ENCODE peak calls at places on chromosomes 2 and 18, in ten cellular contexts. One of them, this sample, is unnamed.

GRCh38 chr18:54327818-54328217 is 29.8 kb downstream of the STARD6 start:
- DNase-seq in activated naive CD4-positive, alpha-beta T cell: no peak
- DNase-seq in stimulated activated CD8-positive, alpha-beta memory T cell treated with anti-CD3 and anti-CD28 coated beads, Interleukin-7, amount 100 ng/mL, for 1 hour: no peak
- DNase-seq in hypothalamus: no peak
- DNase-seq in AG10803: no peak
- DNase-seq in activated naive CD8-positive, alpha-beta T cell treated with anti-CD3 and anti-CD28 coated beads, Interleukin-2, amount 10 ng/mL, durations not matched to agents 7 days and 5 days: no peak
- DNase-seq in fibroblast of lung: no peak
- DNase-seq in ACHN: no peak
- DNase-seq in heart left ventricle: no peak
- DNase-seq in KG1: no peak
- DNase-seq in this sample: no peak

GRCh38 chr2:21694079-21694478 is 570.3 kb downstream of the TDRD15 start:
- DNase-seq in heart left ventricle: no peak
- DNase-seq in stimulated activated CD8-positive, alpha-beta memory T cell treated with anti-CD3 and anti-CD28 coated beads, Interleukin-7, amount 100 ng/mL, for 1 hour: no peak
- DNase-seq in activated naive CD8-positive, alpha-beta T cell treated with anti-CD3 and anti-CD28 coated beads, Interleukin-2, amount 10 ng/mL, durations not matched to agents 7 days and 5 days: no peak
- DNase-seq in AG10803: no peak
- DNase-seq in KG1: no peak
- DNase-seq in activated naive CD4-positive, alpha-beta T cell: no peak
- DNase-seq in ACHN: no peak
- DNase-seq in hypothalamus: no peak
- DNase-seq in fibroblast of lung: no peak
- DNase-seq in this sample: no peak

GRCh38 chr2:121030523-121030922 is 254.5 kb downstream of the TFCP2L1 start:
- DNase-seq in activated naive CD8-positive, alpha-beta T cell treated with anti-CD3 and anti-CD28 coated beads, Interleukin-2, amount 10 ng/mL, durations not matched to agents 7 days and 5 days: no peak
- DNase-seq in ACHN: no peak
- DNase-seq in stimulated activated CD8-positive, alpha-beta memory T cell treated with anti-CD3 and anti-CD28 coated beads, Interleukin-7, amount 100 ng/mL, for 1 hour: no peak
- DNase-seq in fibroblast of lung: no peak
- DNase-seq in AG10803: no peak
- DNase-seq in KG1: no peak
- DNase-seq in hypothalamus: no peak
- DNase-seq in activated naive CD4-positive, alpha-beta T cell: no peak
- DNase-seq in heart left ventricle: no peak
- DNase-seq in this sample: no peak

GRCh38 chr18:10559566-10560456 is 34.0 kb downstream of the NAPG start:
- DNase-seq in AG10803: no peak
- DNase-seq in KG1: no peak
- DNase-seq in heart left ventricle: peak
- DNase-seq in ACHN: peak
- DNase-seq in stimulated activated CD8-positive, alpha-beta memory T cell treated with anti-CD3 and anti-CD28 coated beads, Interleukin-7, amount 100 ng/mL, for 1 hour: no peak
- DNase-seq in activated naive CD4-positive, alpha-beta T cell: no peak
- DNase-seq in activated naive CD8-positive, alpha-beta T cell treated with anti-CD3 and anti-CD28 coated beads, Interleukin-2, amount 10 ng/mL, durations not matched to agents 7 days and 5 days: no peak
- DNase-seq in hypothalamus: no peak
- DNase-seq in fibroblast of lung: no peak
- DNase-seq in this sample: no peak

GRCh38 chr2:130252880-130253645 is 54.8 kb upstream of the TUBA3E start:
- DNase-seq in KG1: no peak
- DNase-seq in hypothalamus: no peak
- DNase-seq in AG10803: no peak
- DNase-seq in ACHN: peak
- DNase-seq in fibroblast of lung: no peak
- DNase-seq in stimulated activated CD8-positive, alpha-beta memory T cell treated with anti-CD3 and anti-CD28 coated beads, Interleukin-7, amount 100 ng/mL, for 1 hour: no peak
- DNase-seq in activated naive CD8-positive, alpha-beta T cell treated with anti-CD3 and anti-CD28 coated beads, Interleukin-2, amount 10 ng/mL, durations not matched to agents 7 days and 5 days: no peak
- DNase-seq in activated naive CD4-positive, alpha-beta T cell: no peak
- DNase-seq in heart left ventricle: no peak
- DNase-seq in this sample: no peak

GRCh38 chr2:223109341-223109740 is 57.4 kb downstream of the KCNE4 start:
- DNase-seq in KG1: no peak
- DNase-seq in fibroblast of lung: peak
- DNase-seq in activated naive CD8-positive, alpha-beta T cell treated with anti-CD3 and anti-CD28 coated beads, Interleukin-2, amount 10 ng/mL, durations not matched to agents 7 days and 5 days: no peak
- DNase-seq in heart left ventricle: no peak
- DNase-seq in activated naive CD4-positive, alpha-beta T cell: no peak
- DNase-seq in ACHN: no peak
- DNase-seq in AG10803: peak
- DNase-seq in stimulated activated CD8-positive, alpha-beta memory T cell treated with anti-CD3 and anti-CD28 coated beads, Interleukin-7, amount 100 ng/mL, for 1 hour: no peak
- DNase-seq in hypothalamus: no peak
- DNase-seq in this sample: no peak

GRCh38 chr18:73790582-73790981 is 357.1 kb downstream of the FBXO15 start:
- DNase-seq in ACHN: no peak
- DNase-seq in stimulated activated CD8-positive, alpha-beta memory T cell treated with anti-CD3 and anti-CD28 coated beads, Interleukin-7, amount 100 ng/mL, for 1 hour: no peak
- DNase-seq in AG10803: no peak
- DNase-seq in KG1: no peak
- DNase-seq in activated naive CD4-positive, alpha-beta T cell: no peak
- DNase-seq in fibroblast of lung: no peak
- DNase-seq in hypothalamus: no peak
- DNase-seq in heart left ventricle: no peak
- DNase-seq in activated naive CD8-positive, alpha-beta T cell treated with anti-CD3 and anti-CD28 coated beads, Interleukin-2, amount 10 ng/mL, durations not matched to agents 7 days and 5 days: no peak
- DNase-seq in this sample: no peak

GRCh38 chr2:154392256-154392655 is 306.2 kb upstream of the KCNJ3 start:
- DNase-seq in activated naive CD4-positive, alpha-beta T cell: no peak
- DNase-seq in fibroblast of lung: no peak
- DNase-seq in ACHN: no peak
- DNase-seq in KG1: no peak
- DNase-seq in stimulated activated CD8-positive, alpha-beta memory T cell treated with anti-CD3 and anti-CD28 coated beads, Interleukin-7, amount 100 ng/mL, for 1 hour: no peak
- DNase-seq in AG10803: no peak
- DNase-seq in heart left ventricle: no peak
- DNase-seq in activated naive CD8-positive, alpha-beta T cell treated with anti-CD3 and anti-CD28 coated beads, Interleukin-2, amount 10 ng/mL, durations not matched to agents 7 days and 5 days: no peak
- DNase-seq in hypothalamus: no peak
- DNase-seq in this sample: no peak

GRCh38 chr18:46073474-46074331 is 1.6 kb upstream of the PSTPIP2 start:
- DNase-seq in hypothalamus: no peak
- DNase-seq in fibroblast of lung: peak
- DNase-seq in heart left ventricle: no peak
- DNase-seq in ACHN: peak
- DNase-seq in KG1: peak
- DNase-seq in AG10803: peak
- DNase-seq in activated naive CD8-positive, alpha-beta T cell treated with anti-CD3 and anti-CD28 coated beads, Interleukin-2, amount 10 ng/mL, durations not matched to agents 7 days and 5 days: no peak
- DNase-seq in activated naive CD4-positive, alpha-beta T cell: no peak
- DNase-seq in stimulated activated CD8-positive, alpha-beta memory T cell treated with anti-CD3 and anti-CD28 coated beads, Interleukin-7, amount 100 ng/mL, for 1 hour: no peak
- DNase-seq in this sample: no peak

GRCh38 chr2:61469424-61470121 is 1.3 kb downstream of the USP34 start:
- DNase-seq in activated naive CD4-positive, alpha-beta T cell: no peak
- DNase-seq in heart left ventricle: no peak
- DNase-seq in fibroblast of lung: peak
- DNase-seq in stimulated activated CD8-positive, alpha-beta memory T cell treated with anti-CD3 and anti-CD28 coated beads, Interleukin-7, amount 100 ng/mL, for 1 hour: no peak
- DNase-seq in ACHN: no peak
- DNase-seq in activated naive CD8-positive, alpha-beta T cell treated with anti-CD3 and anti-CD28 coated beads, Interleukin-2, amount 10 ng/mL, durations not matched to agents 7 days and 5 days: no peak
- DNase-seq in AG10803: no peak
- DNase-seq in hypothalamus: no peak
- DNase-seq in KG1: no peak
- DNase-seq in this sample: no peak

GRCh38 chr2:110866496-110866895 is 134.1 kb downstream of the ACOXL start:
- DNase-seq in activated naive CD8-positive, alpha-beta T cell treated with anti-CD3 and anti-CD28 coated beads, Interleukin-2, amount 10 ng/mL, durations not matched to agents 7 days and 5 days: no peak
- DNase-seq in heart left ventricle: no peak
- DNase-seq in stimulated activated CD8-positive, alpha-beta memory T cell treated with anti-CD3 and anti-CD28 coated beads, Interleukin-7, amount 100 ng/mL, for 1 hour: no peak
- DNase-seq in activated naive CD4-positive, alpha-beta T cell: no peak
- DNase-seq in KG1: no peak
- DNase-seq in hypothalamus: no peak
- DNase-seq in ACHN: no peak
- DNase-seq in AG10803: no peak
- DNase-seq in fibroblast of lung: peak
- DNase-seq in this sample: no peak

GRCh38 chr2:63712748-63713147 is 124.0 kb downstream of the MDH1 start:
- DNase-seq in hypothalamus: no peak
- DNase-seq in heart left ventricle: no peak
- DNase-seq in ACHN: no peak
- DNase-seq in KG1: no peak
- DNase-seq in AG10803: peak
- DNase-seq in activated naive CD4-positive, alpha-beta T cell: no peak
- DNase-seq in fibroblast of lung: peak
- DNase-seq in activated naive CD8-positive, alpha-beta T cell treated with anti-CD3 and anti-CD28 coated beads, Interleukin-2, amount 10 ng/mL, durations not matched to agents 7 days and 5 days: no peak
- DNase-seq in stimulated activated CD8-positive, alpha-beta memory T cell treated with anti-CD3 and anti-CD28 coated beads, Interleukin-7, amount 100 ng/mL, for 1 hour: no peak
- DNase-seq in this sample: no peak

GRCh38 chr2:224077773-224078507 is 38.9 kb upstream of the SERPINE2 start:
- DNase-seq in activated naive CD8-positive, alpha-beta T cell treated with anti-CD3 and anti-CD28 coated beads, Interleukin-2, amount 10 ng/mL, durations not matched to agents 7 days and 5 days: no peak
- DNase-seq in AG10803: peak
- DNase-seq in activated naive CD4-positive, alpha-beta T cell: no peak
- DNase-seq in hypothalamus: no peak
- DNase-seq in ACHN: no peak
- DNase-seq in stimulated activated CD8-positive, alpha-beta memory T cell treated with anti-CD3 and anti-CD28 coated beads, Interleukin-7, amount 100 ng/mL, for 1 hour: no peak
- DNase-seq in heart left ventricle: no peak
- DNase-seq in fibroblast of lung: peak
- DNase-seq in KG1: no peak
- DNase-seq in this sample: no peak

GRCh38 chr2:232891621-232892071 is 21.6 kb downstream of the SNORC start:
- DNase-seq in activated naive CD8-positive, alpha-beta T cell treated with anti-CD3 and anti-CD28 coated beads, Interleukin-2, amount 10 ng/mL, durations not matched to agents 7 days and 5 days: no peak
- DNase-seq in activated naive CD4-positive, alpha-beta T cell: no peak
- DNase-seq in fibroblast of lung: peak
- DNase-seq in stimulated activated CD8-positive, alpha-beta memory T cell treated with anti-CD3 and anti-CD28 coated beads, Interleukin-7, amount 100 ng/mL, for 1 hour: no peak
- DNase-seq in heart left ventricle: no peak
- DNase-seq in AG10803: peak
- DNase-seq in hypothalamus: no peak
- DNase-seq in KG1: no peak
- DNase-seq in ACHN: no peak
- DNase-seq in this sample: no peak

GRCh38 chr2:3628800-3629199 is 29.2 kb upstream of the ALLC start:
- DNase-seq in hypothalamus: no peak
- DNase-seq in AG10803: no peak
- DNase-seq in stimulated activated CD8-positive, alpha-beta memory T cell treated with anti-CD3 and anti-CD28 coated beads, Interleukin-7, amount 100 ng/mL, for 1 hour: no peak
- DNase-seq in KG1: no peak
- DNase-seq in ACHN: peak
- DNase-seq in heart left ventricle: no peak
- DNase-seq in activated naive CD8-positive, alpha-beta T cell treated with anti-CD3 and anti-CD28 coated beads, Interleukin-2, amount 10 ng/mL, durations not matched to agents 7 days and 5 days: peak
- DNase-seq in fibroblast of lung: no peak
- DNase-seq in activated naive CD4-positive, alpha-beta T cell: no peak
- DNase-seq in this sample: no peak

GRCh38 chr18:61991201-61991600 is 98.4 kb upstream of the RNF152 start:
- DNase-seq in fibroblast of lung: peak
- DNase-seq in activated naive CD8-positive, alpha-beta T cell treated with anti-CD3 and anti-CD28 coated beads, Interleukin-2, amount 10 ng/mL, durations not matched to agents 7 days and 5 days: no peak
- DNase-seq in stimulated activated CD8-positive, alpha-beta memory T cell treated with anti-CD3 and anti-CD28 coated beads, Interleukin-7, amount 100 ng/mL, for 1 hour: no peak
- DNase-seq in activated naive CD4-positive, alpha-beta T cell: no peak
- DNase-seq in ACHN: no peak
- DNase-seq in heart left ventricle: no peak
- DNase-seq in AG10803: peak
- DNase-seq in KG1: no peak
- DNase-seq in hypothalamus: no peak
- DNase-seq in this sample: no peak

This sample was measured in hippocampal formation.